ENCODE peak calls at places on chromosome 16, in four cellular contexts. F is endodermal cell, T is adrenal gland, J is cardiac muscle cell. Q is an unnamed sample.

GRCh38 chr16:1556254-1556653 is 22.8 kb downstream of the TMEM204 start:
- DNase-seq in F (no peak), T (no peak), J (no peak), Q (no peak)

GRCh38 chr16:19375561-19376158 is 42.0 kb upstream of the TMC5 start:
- DNase-seq in F (peak), T (peak), J (peak), Q (peak)

GRCh38 chr16:86566966-86567700 is 504 bp downstream of the FOXC2 start:
- DNase-seq in F (peak), T (no peak), J (peak), Q (no peak)

GRCh38 chr16:85879975-85880831 is 18.8 kb upstream of the IRF8 start:
- DNase-seq in F (peak), T (no peak), J (no peak), Q (no peak)

GRCh38 chr16:89443727-89444084 is 46.7 kb downstream of the ANKRD11 start:
- DNase-seq in F (no peak), T (no peak), J (no peak), Q (no peak)

GRCh38 chr16:55494994-55495421 is 13.9 kb upstream of the LPCAT2 start:
- DNase-seq in F (peak), T (peak), J (peak), Q (no peak)

GRCh38 chr16:35637683-35638082 is 2178.3 kb downstream of the TP53TG3F start:
- DNase-seq in F (no peak), T (no peak), J (no peak), Q (no peak)

GRCh38 chr16:85132456-85133289 is 20.4 kb upstream of the CIBAR2 start:
- DNase-seq in F (no peak), T (no peak), J (no peak), Q (no peak)

GRCh38 chr16:85490971-85491771 is 122.0 kb upstream of the GSE1 start:
- DNase-seq in F (peak), T (no peak), J (peak), Q (no peak)

GRCh38 chr16:9996191-9996590 is 186.0 kb downstream of the GRIN2A start:
- DNase-seq in F (no peak), T (no peak), J (no peak), Q (no peak)

GRCh38 chr16:29028457-29029167 is 43.8 kb downstream of the LAT start:
- DNase-seq in F (peak), T (no peak), J (no peak), Q (no peak)

GRCh38 chr16:64898159-64898558 is 223.7 kb downstream of the CDH11 start:
- DNase-seq in F (no peak), T (no peak), J (no peak), Q (no peak)

GRCh38 chr16:49876716-49877129 is 20.8 kb upstream of the ZNF423 start:
- DNase-seq in F (peak), T (peak), J (peak), Q (peak)

GRCh38 chr16:3054965-3055733 is 8.8 kb downstream of the MMP25 start:
- DNase-seq in F (no peak), T (no peak), J (no peak), Q (no peak)

GRCh38 chr16:29319726-29320125 is 86.8 kb downstream of the NPIPB11 start:
- DNase-seq in F (no peak), T (no peak), J (no peak), Q (no peak)

GRCh38 chr16:87765473-87765775 is 362 bp downstream of the KLHDC4 start:
- DNase-seq in F (no peak), T (no peak), J (peak), Q (peak)

GRCh38 chr16:87435399-87436224 is 43.5 kb downstream of the MAP1LC3B start:
- DNase-seq in F (no peak), T (no peak), J (peak), Q (no peak)

GRCh38 chr16:88004391-88004790 is 53.2 kb downstream of the BANP start:
- DNase-seq in F (no peak), T (no peak), J (no peak), Q (peak)

GRCh38 chr16:17607075-17607509 is 136.3 kb upstream of the XYLT1 start:
- DNase-seq in F (no peak), T (no peak), J (no peak), Q (no peak)
- H3K4me3 ChIP-seq in F (no peak), T (no peak), J (no peak), Q (no peak)

DNA sequence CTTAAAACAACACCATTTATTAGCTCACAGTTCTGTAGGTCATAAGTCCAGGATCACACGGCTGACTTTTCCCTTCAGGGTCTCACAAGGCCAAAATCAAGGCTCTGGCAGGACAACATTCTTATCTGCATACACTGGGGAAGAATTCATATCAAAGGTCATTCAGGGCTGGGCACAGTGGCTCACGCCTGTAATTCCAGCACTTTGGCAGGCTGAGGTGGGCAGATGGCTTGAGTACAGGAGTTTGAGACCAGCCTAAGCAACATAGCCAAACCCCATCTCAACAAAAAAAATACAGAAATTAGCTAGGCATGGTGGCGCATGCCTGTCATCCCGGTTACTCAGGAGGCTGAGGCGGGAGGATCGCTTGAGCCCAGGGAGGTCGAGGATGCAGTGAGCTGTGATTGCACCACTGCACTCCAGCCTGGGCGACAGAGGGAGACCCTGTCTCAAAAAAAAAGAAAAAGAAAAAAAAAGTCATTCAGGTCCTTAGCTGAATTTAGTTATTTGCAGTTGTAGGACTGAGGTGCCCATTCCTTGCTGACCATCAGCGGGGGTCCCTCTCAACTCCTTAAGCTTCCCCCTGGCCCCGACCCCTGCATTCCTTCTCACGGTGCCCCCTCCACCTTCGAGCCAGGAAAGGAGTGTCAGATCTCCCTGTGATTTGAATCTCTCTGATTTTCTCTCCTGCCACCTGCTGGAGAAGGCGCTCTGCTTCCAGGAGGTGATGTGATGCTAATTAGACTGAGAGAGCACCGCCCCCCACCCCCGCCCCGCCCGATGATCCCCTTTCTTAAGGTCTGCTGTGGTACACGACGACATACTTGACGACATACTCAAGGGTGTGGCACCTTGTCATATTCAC is 91.8 kb upstream of the CLEC18A start:
- DNase-seq in F (peak), T (peak), J (no peak), Q (no peak)
- TF ChIP-seq CTCF in F (peak), T (no peak), J (no peak), Q (no peak)

GRCh38 chr16:67150833-67151396 is at the start of gene B3GNT9:
- DNase-seq in F (peak), T (peak), J (peak), Q (peak)
- H3K4me3 ChIP-seq in F (peak), T (peak), J (peak), Q (peak)

GRCh38 chr16:30958164-30959083 is 870 bp downstream of the SETD1A start:
- DNase-seq in F (peak), T (peak), J (peak), Q (peak)
- TF ChIP-seq CTCF in F (no peak), T (no peak), J (no peak), Q (no peak)

GRCh38 chr16:11639925-11640899 is 28.0 kb upstream of the SNN start:
- DNase-seq in F (peak), T (peak), J (peak), Q (peak)
- H3K4me3 ChIP-seq in F (no peak), T (no peak), J (no peak), Q (no peak)

GRCh38 chr16:5604770-5605169 is 507.2 kb upstream of the EEF2KMT start:
- DNase-seq in F (peak), T (no peak), J (no peak), Q (no peak)
- TF ChIP-seq CTCF in F (peak), T (no peak), J (no peak), Q (no peak)

GRCh38 chr16:48607056-48607825 is 2.7 kb downstream of the N4BP1 start:
- DNase-seq in F (peak), T (no peak), J (peak), Q (no peak)
- H3K4me3 ChIP-seq in F (peak), T (no peak), J (no peak), Q (no peak)

Q was measured in ovary.